ENCODE peak calls at places on chromosomes 1 and 21, in seven cellular contexts. A, N, C, Z, T, E and F are unnamed samples.

GRCh38 chr1:243343970-243344749 is 88.3 kb downstream of the SDCCAG8 start:
- DNase-seq in Z (no peak), T (peak), N (no peak), C (no peak), E (peak), A (no peak), F (no peak)

GRCh38 chr1:200900877-200901276 is 6.2 kb downstream of the INAVA start:
- DNase-seq in N (no peak), E (no peak), C (no peak), Z (no peak), A (no peak), T (no peak), F (no peak)

GRCh38 chr1:197250616-197251015 is 17.4 kb upstream of the CRB1 start:
- DNase-seq in N (no peak), T (no peak), Z (no peak), A (no peak), C (no peak), E (no peak), F (no peak)

GRCh38 chr1:93180723-93181613 is at the start of gene CCDC18:
- DNase-seq in N (no peak), E (peak), T (peak), Z (no peak), A (no peak), C (no peak), F (no peak)

GRCh38 chr1:223345720-223346119 is 18.3 kb downstream of the SUSD4 start:
- DNase-seq in E (no peak), N (no peak), Z (no peak), C (no peak), T (no peak), A (no peak), F (no peak)

GRCh38 chr21:34204481-34205439 is 131.4 kb downstream of the MRPS6 start:
- DNase-seq in C (no peak), T (no peak), E (no peak), N (peak), Z (no peak), A (no peak), F (no peak)

GRCh38 chr1:19120070-19120469 is 90.0 kb downstream of the UBR4 start:
- DNase-seq in Z (no peak), N (no peak), T (no peak), E (no peak), A (no peak), C (no peak), F (no peak)

GRCh38 chr1:231161711-231162299 is at the start of gene TRIM67:
- DNase-seq in T (no peak), C (no peak), Z (no peak), E (no peak), N (peak), A (no peak), F (no peak)

GRCh38 chr21:40160911-40161310 is 293.7 kb downstream of the PCP4 start:
- DNase-seq in E (no peak), C (no peak), Z (no peak), T (no peak), A (no peak), N (no peak), F (no peak)

GRCh38 chr1:185632659-185633428 is 101.3 kb upstream of the HMCN1 start:
- DNase-seq in C (no peak), T (peak), A (no peak), Z (no peak), E (peak), N (no peak), F (peak)

GRCh38 chr1:45545019-45545493 is 5.6 kb upstream of the AKR1A1 start:
- DNase-seq in A (no peak), N (no peak), C (no peak), T (no peak), E (no peak), Z (no peak), F (no peak)

GRCh38 chr1:175555266-175555665 is 188.1 kb downstream of the TNR start:
- DNase-seq in Z (no peak), N (no peak), A (no peak), E (peak), C (no peak), T (no peak), F (no peak)

GRCh38 chr1:207833956-207834660 is 76.8 kb downstream of the CD34 start:
- DNase-seq in A (no peak), T (no peak), N (no peak), E (no peak), Z (no peak), C (no peak), F (no peak)

GRCh38 chr1:168468822-168469221 is 75.0 kb downstream of the XCL2 start:
- DNase-seq in C (no peak), E (no peak), T (no peak), Z (no peak), A (no peak), N (no peak), F (no peak)

GRCh38 chr1:53948291-53948690 is 2.1 kb downstream of the LRRC42 start:
- DNase-seq in E (no peak), C (no peak), T (no peak), N (no peak), A (no peak), Z (no peak), F (no peak)

GRCh38 chr1:205129447-205130029 is 7.8 kb upstream of the RBBP5 start:
- DNase-seq in Z (no peak), T (no peak), E (no peak), A (no peak), C (no peak), N (no peak), F (no peak)

GRCh38 chr1:1337793-1338147 is 6.7 kb downstream of the TAS1R3 start:
- DNase-seq in Z (no peak), A (no peak), N (peak), T (no peak), E (no peak), C (no peak), F (no peak)

GRCh38 chr1:164914208-164914607 is 355.2 kb downstream of the PBX1 start:
- DNase-seq in T (peak), Z (no peak), E (peak), A (no peak), C (no peak), N (no peak), F (no peak)

GRCh38 chr1:241482761-241483250 is 36.7 kb downstream of the FH start:
- DNase-seq in E (peak), T (peak), C (no peak), A (no peak), Z (no peak), N (no peak), F (peak)

GRCh38 chr1:153919879-153920852 is 2.6 kb downstream of the GATAD2B start:
- DNase-seq in Z (no peak), E (peak), A (no peak), N (no peak), C (no peak), T (peak), F (no peak)

GRCh38 chr1:186033744-186034345 is 299.7 kb downstream of the HMCN1 start:
- DNase-seq in N (no peak), Z (peak), T (peak), A (no peak), C (no peak), E (peak), F (no peak)

GRCh38 chr1:158104891-158105290 is 75.8 kb upstream of the CD1D start:
- DNase-seq in T (no peak), A (no peak), Z (no peak), N (no peak), C (no peak), E (no peak), F (no peak)

GRCh38 chr1:40668769-40669525 is 3.5 kb upstream of the RIMS3 start:
- DNase-seq in C (peak), T (peak), A (peak), Z (peak), N (peak), E (peak), F (no peak)

GRCh38 chr1:173410794-173411236 is 66.3 kb upstream of the PRDX6 start:
- DNase-seq in A (no peak), Z (no peak), E (no peak), T (no peak), C (no peak), N (no peak), F (no peak)

GRCh38 chr1:17045623-17046022 is 8.2 kb downstream of the SDHB start:
- DNase-seq in E (peak), Z (no peak), A (no peak), T (no peak), C (no peak), N (no peak), F (no peak)

GRCh38 chr1:172874950-172875349 is 175.8 kb downstream of the TNFSF18 start:
- DNase-seq in A (no peak), C (no peak), T (peak), Z (no peak), N (no peak), E (no peak), F (no peak)

GRCh38 chr1:79197421-79197820 is 190.9 kb upstream of the ADGRL4 start:
- DNase-seq in N (no peak), T (peak), C (peak), E (peak), A (no peak), Z (no peak), F (no peak)
- TF ChIP-seq CTCF in N (peak), T (peak), C (peak), E (peak), A (peak), Z (peak), F (no peak)

DNA sequence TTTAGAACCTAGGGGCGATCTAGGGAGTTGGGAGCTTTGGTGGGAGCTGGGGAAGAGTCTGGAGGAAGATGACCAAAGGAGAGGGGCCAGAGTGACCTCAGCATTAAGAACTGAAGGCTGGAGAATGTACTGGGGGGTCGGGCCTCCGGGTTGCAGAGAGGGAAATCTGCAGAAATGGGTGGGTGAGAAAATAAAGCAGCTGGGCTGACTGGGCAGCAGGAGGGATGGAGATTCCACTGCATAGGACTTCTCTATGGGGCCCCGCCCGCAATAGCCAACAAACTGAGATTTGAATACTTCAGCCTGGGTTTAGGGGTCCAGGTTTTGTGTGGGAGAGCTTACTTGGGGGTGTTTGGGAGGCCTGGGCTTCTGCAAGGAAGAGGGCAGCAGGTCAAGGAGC is 1.6 kb upstream of the CRABP2 start:
- DNase-seq in N (no peak), Z (no peak), T (no peak), C (no peak), A (no peak), E (no peak), F (no peak)
- H3K4me3 ChIP-seq in N (no peak), Z (peak), T (no peak), C (no peak), A (no peak), E (no peak), F (peak)

GRCh38 chr1:56967900-56968832 is 2.4 kb upstream of the C8B start:
- DNase-seq in C (peak), A (peak), Z (no peak), N (peak), E (peak), T (peak), F (no peak)
- TF ChIP-seq CTCF in C (peak), A (peak), Z (peak), N (peak), E (peak), T (peak), F (peak)

GRCh38 chr21:26570203-26570602 is 2.9 kb downstream of the CYYR1 start:
- DNase-seq in T (no peak), Z (peak), A (no peak), N (no peak), C (peak), E (no peak), F (no peak)
- H3K4me3 ChIP-seq in T (no peak), Z (peak), A (peak), N (no peak), C (peak), E (no peak), F (no peak)

GRCh38 chr1:27000092-27000816 is 6.8 kb downstream of the TRNP1 start:
- DNase-seq in Z (no peak), E (no peak), N (no peak), C (no peak), A (no peak), T (no peak), F (no peak)

GRCh38 chr1:27001570-27002360 is 8.3 kb downstream of the TRNP1 start:
- DNase-seq in Z (peak), N (no peak), A (peak), C (peak), T (no peak), E (no peak), F (no peak)

GRCh38 chr1:26998319-26999300 is 5.1 kb downstream of the TRNP1 start:
- DNase-seq in C (no peak), T (peak), N (no peak), A (no peak), E (no peak), Z (no peak), F (no peak)

GRCh38 chr1:27000817-27001460 is 7.4 kb downstream of the TRNP1 start:
- DNase-seq in Z (no peak), N (no peak), A (no peak), C (no peak), E (peak), T (peak), F (no peak)

GRCh38 chr1:26999440-26999987 is 6.0 kb downstream of the TRNP1 start:
- DNase-seq in Z (peak), A (peak), N (peak), E (peak), T (peak), C (peak), F (peak)
- TF ChIP-seq CTCF in Z (no peak), A (no peak), N (no peak), E (no peak), T (no peak), C (no peak), F (peak)

DNA sequence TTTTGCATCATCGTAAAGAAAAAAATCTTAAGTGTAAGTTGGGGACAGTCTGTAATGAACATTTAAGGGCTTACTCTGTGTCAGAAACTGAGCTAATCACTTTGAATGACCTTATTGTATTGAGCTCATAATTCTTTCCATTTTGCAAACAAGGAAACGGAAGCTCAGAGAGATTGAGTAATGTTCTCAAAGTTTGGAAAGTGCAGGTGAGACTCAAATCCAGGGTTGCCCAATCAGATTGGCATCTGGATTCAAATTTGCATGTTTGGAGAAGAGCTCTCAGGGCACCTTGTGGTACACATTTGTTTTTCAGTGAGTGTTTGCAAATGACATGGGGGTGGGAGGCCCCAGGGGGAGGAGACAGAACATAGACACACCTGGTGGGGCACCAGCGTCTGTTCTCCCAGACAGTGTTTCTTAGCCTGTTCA is 8.0 kb downstream of the ALPL start:
- DNase-seq in Z (no peak), C (no peak), T (no peak), A (no peak), E (no peak), N (no peak), F (no peak)
- H3K4me3 ChIP-seq in Z (no peak), C (no peak), T (no peak), A (no peak), E (no peak), N (no peak), F (no peak)

GRCh38 chr1:82091729-82092128 is 291.0 kb downstream of the ADGRL2 start:
- DNase-seq in Z (no peak), A (no peak), T (no peak), N (no peak), E (peak), C (no peak), F (no peak)
- TF ChIP-seq CTCF in Z (no peak), A (no peak), T (no peak), N (no peak), E (peak), C (no peak), F (no peak)

DNA sequence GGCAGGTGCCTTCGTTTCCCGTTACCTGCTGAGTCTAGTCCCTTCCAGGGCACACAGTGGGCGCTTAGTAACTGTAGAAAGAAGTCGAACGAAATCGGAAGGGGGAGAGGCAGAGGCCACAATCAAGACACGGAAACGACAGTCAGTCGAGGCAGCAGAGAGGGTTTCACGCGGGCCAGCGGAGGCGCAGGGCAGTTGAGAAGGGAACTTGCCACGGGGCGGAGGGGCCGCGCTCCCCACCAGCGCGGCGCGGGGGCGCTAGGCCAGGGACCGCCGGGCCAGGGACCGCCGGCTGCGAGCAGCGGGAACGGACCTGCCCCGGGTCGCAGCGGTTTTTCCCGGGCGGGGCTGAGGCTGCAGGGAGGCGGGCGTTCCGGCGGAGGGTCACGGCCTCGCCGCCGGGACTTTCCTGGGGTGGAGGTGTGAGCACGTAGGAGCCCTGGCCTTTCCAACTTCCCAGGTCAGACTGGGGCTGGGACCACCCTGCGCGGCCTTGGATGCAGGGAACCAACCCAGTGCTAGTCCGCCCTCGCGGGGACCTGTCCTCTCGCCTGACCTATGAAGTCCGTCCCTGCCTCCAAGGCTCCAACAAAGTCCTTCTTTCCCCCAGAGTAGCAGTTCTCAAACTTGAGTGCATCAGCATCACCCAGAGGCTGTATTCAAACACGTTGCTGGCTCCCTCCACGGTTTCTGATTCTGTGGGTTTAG is 150.1 kb upstream of the FGGY start:
- DNase-seq in N (no peak), A (peak), C (peak), T (peak), Z (peak), E (peak), F (no peak)
- H3K4me3 ChIP-seq in N (no peak), A (peak), C (peak), T (peak), Z (peak), E (peak), F (peak)